ENCODE peak calls at places on chromosomes 2 and 18, in four cellular contexts. L is GM23248, Z is HCT116, T is GM23338. A is an unnamed sample. For H3K9me2, the result is how much of the 10 kb centered on the place peaks cover.

GRCh38 chr18:79818036-79818435 is 20.3 kb downstream of the KCNG2 start:
- DNase-seq in L (peak), T (no peak), Z (no peak), A (peak)

GRCh38 chr18:21600526-21601410 is at the start of gene ESCO1:
- DNase-seq in L (peak), T (peak), Z (peak), A (peak)

GRCh38 chr18:43620936-43621335 is 343.6 kb upstream of the SYT4 start:
- DNase-seq in L (peak), T (peak), Z (no peak), A (peak)

GRCh38 chr2:217875138-217875537 is 127.7 kb downstream of the TNS1 start:
- DNase-seq in Z (no peak), L (peak), T (no peak), A (no peak)

GRCh38 chr2:11069566-11070185 is 85.6 kb upstream of the SLC66A3 start:
- DNase-seq in T (no peak), Z (no peak), L (no peak), A (no peak)

GRCh38 chr2:25417715-25418369 is 76.1 kb upstream of the DNMT3A start:
- DNase-seq in Z (peak), T (no peak), L (no peak), A (no peak)

GRCh38 chr18:24446453-24446852 is 14.0 kb upstream of the HRH4 start:
- DNase-seq in T (no peak), L (no peak), Z (no peak), A (no peak)

GRCh38 chr2:85584354-85584856 is at the start of gene VAMP5:
- DNase-seq in T (peak), Z (no peak), L (peak), A (no peak)

GRCh38 chr2:96815326-96816126 is 542 bp upstream of the CNNM3 start:
- DNase-seq in T (peak), L (peak), Z (no peak), A (peak)

GRCh38 chr2:205590759-205591158 is 91.5 kb upstream of the NRP2 start:
- DNase-seq in L (peak), T (no peak), Z (no peak), A (peak)

GRCh38 chr2:215626812-215627281 is 191.0 kb upstream of the FN1 start:
- DNase-seq in Z (no peak), L (no peak), T (peak), A (no peak)

GRCh38 chr18:57844319-57844718 is 41.2 kb upstream of the ATP8B1 start:
- DNase-seq in T (no peak), L (no peak), Z (no peak), A (no peak)

GRCh38 chr2:156334496-156335478 is 2.3 kb upstream of the NR4A2 start:
- DNase-seq in L (peak), T (peak), Z (peak), A (peak)

GRCh38 chr18:2511451-2511850 is 59.9 kb downstream of the METTL4 start:
- DNase-seq in L (no peak), Z (no peak), T (no peak), A (no peak)

GRCh38 chr2:25252291-25253152 is 84.1 kb upstream of the POMC start:
- DNase-seq in T (peak), L (peak), Z (no peak), A (peak)

GRCh38 chr2:23756593-23757292 is 170.2 kb downstream of the ATAD2B start:
- DNase-seq in L (no peak), Z (no peak), T (no peak), A (no peak)

GRCh38 chr2:211534655-211535054 is 978.3 kb downstream of the CPS1 start:
- DNase-seq in Z (no peak), L (no peak), T (peak), A (no peak)

GRCh38 chr2:66030553-66030952 is 404.4 kb upstream of the MEIS1 start:
- DNase-seq in L (peak), T (peak), Z (peak), A (peak)

GRCh38 chr2:237732790-237733349 is 65.7 kb upstream of the RBM44 start:
- DNase-seq in L (no peak), T (peak), Z (no peak), A (no peak)

GRCh38 chr2:57549642-57550102 is 496.9 kb upstream of the VRK2 start:
- DNase-seq in L (peak), T (peak), Z (peak), A (peak)

GRCh38 chr2:228699400-228699799 is 517.9 kb upstream of the SPHKAP start:
- DNase-seq in T (no peak), L (peak), Z (no peak), A (peak)

GRCh38 chr2:200494048-200494447 is 15.8 kb downstream of the KCTD18 start:
- DNase-seq in T (no peak), Z (no peak), L (no peak), A (no peak)

GRCh38 chr2:35168351-35168750 is 1187.2 kb upstream of the CRIM1 start:
- DNase-seq in L (no peak), T (peak), Z (no peak), A (peak)

GRCh38 chr18:3493501-3494244 is 43.7 kb downstream of the TGIF1 start:
- DNase-seq in Z (no peak), L (no peak), T (no peak), A (no peak)

GRCh38 chr2:45707661-45708060 is 56.2 kb downstream of the PRKCE start:
- DNase-seq in Z (no peak), T (no peak), L (peak), A (no peak)

GRCh38 chr2:25809646-25810045 is 68.6 kb downstream of the ASXL2 start:
- DNase-seq in T (no peak), Z (no peak), L (no peak), A (no peak)

GRCh38 chr2:157875720-157876065 is 437 bp downstream of the ACVR1 start:
- DNase-seq in L (peak), Z (no peak), T (peak), A (peak)

GRCh38 chr18:42586603-42587002 is 528.9 kb downstream of the RIT2 start:
- DNase-seq in L (no peak), Z (no peak), T (peak), A (no peak)

GRCh38 chr2:19337202-19337601 is 21.2 kb downstream of the OSR1 start:
- DNase-seq in L (no peak), T (no peak), Z (no peak), A (no peak)

GRCh38 chr18:62963522-62963921 is 248.2 kb downstream of the PHLPP1 start:
- DNase-seq in T (peak), L (no peak), Z (no peak), A (no peak)

GRCh38 chr18:62964432-62964831 is 249.1 kb downstream of the PHLPP1 start:
- DNase-seq in L (no peak), Z (no peak), T (no peak), A (no peak)

GRCh38 chr18:62967089-62967488 is 251.7 kb downstream of the PHLPP1 start:
- DNase-seq in Z (no peak), L (no peak), T (no peak), A (no peak)
- H3K9me2 ChIP-seq in Z (under half), L (under half), T (under half), A (under half)

GRCh38 chr2:175931751-175932295 is 70.2 kb downstream of the LNPK start:
- DNase-seq in T (no peak), Z (no peak), L (peak), A (no peak)
- H3K27ac ChIP-seq in T (no peak), Z (no peak), L (peak), A (no peak)

DNA sequence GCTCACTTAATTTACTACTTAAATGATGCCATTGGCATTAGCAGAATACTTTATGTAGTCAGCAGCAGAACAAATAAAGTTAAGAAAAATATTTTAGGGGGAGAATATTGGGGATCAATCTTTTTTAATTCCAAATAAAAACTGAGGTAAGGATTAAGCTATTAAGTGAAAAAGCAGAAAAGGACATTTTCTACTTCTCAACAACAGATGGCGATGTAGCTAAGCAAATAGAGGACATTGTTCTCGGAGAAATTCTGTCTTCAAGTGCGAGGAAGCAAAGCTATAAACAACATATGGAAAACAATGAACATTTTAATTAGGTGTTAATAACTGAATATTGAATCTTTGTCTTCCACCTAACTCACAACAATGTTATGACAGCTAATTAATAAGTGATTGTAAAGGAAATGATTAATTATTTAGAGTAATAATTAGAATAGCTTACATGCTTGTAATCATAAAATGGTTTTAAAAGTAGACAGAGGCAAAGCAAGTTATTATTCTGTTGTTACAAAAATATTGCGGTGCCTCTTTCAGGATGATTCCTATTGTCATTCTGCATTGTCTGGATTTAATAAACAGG is 32.8 kb upstream of the CCDC93 start:
- DNase-seq in Z (peak), L (peak), T (peak), A (peak)
- H3K4me2 ChIP-seq in Z (peak), L (peak), T (no peak), A (peak)

DNA sequence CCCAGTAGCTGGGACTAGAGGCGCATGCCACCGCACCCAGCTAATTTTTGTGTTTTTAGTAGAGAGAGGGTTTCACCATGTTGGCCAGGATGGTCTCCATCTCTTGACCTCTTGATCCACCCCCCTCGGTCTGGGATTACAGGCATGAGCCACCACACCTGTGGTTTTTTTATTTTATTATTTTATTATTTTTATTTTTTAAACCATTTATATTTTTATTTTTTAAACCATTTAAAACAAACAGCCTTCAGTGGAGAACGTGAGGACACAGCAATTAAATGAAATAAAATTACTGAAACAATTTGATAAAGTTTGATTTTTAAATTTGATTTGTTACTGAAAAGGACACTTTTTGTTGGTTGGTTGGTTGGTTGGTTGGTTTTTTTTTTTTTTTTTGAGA is 181.0 kb downstream of the AGAP1 start:
- DNase-seq in L (no peak), T (no peak), Z (no peak), A (no peak)
- H3K9me2 ChIP-seq in L (under half), T (under half), Z (under half), A (under half)

GRCh38 chr2:67888351-67889005 is 174.3 kb downstream of the C1D start:
- DNase-seq in L (no peak), T (no peak), Z (no peak), A (no peak)
- H3K27ac ChIP-seq in L (no peak), T (no peak), Z (no peak), A (no peak)

GRCh38 chr18:63511285-63511684 is 30.9 kb upstream of the SERPINB12 start:
- DNase-seq in L (no peak), Z (peak), T (peak), A (peak)

GRCh38 chr18:63506336-63506646 is 29.5 kb downstream of the SERPINB5 start:
- DNase-seq in Z (no peak), L (no peak), T (no peak), A (no peak)

GRCh38 chr18:63514326-63514725 is 27.8 kb upstream of the SERPINB12 start:
- DNase-seq in L (no peak), T (peak), Z (no peak), A (no peak)

GRCh38 chr18:63505566-63506335 is 29.0 kb downstream of the SERPINB5 start:
- DNase-seq in L (peak), Z (peak), T (peak), A (peak)

GRCh38 chr18:63508634-63509033 is 31.9 kb downstream of the SERPINB5 start:
- DNase-seq in L (no peak), Z (no peak), T (no peak), A (no peak)
- H3K4me2 ChIP-seq in L (no peak), Z (no peak), T (no peak), A (no peak)

GRCh38 chr18:67475673-67476072 is 40.8 kb downstream of the DSEL start:
- DNase-seq in Z (no peak), L (peak), T (no peak), A (no peak)

GRCh38 chr18:67478249-67478648 is 38.3 kb downstream of the DSEL start:
- DNase-seq in L (no peak), Z (no peak), T (no peak), A (no peak)

GRCh38 chr18:67477522-67477921 is 39.0 kb downstream of the DSEL start:
- DNase-seq in T (no peak), Z (no peak), L (no peak), A (no peak)

DNA sequence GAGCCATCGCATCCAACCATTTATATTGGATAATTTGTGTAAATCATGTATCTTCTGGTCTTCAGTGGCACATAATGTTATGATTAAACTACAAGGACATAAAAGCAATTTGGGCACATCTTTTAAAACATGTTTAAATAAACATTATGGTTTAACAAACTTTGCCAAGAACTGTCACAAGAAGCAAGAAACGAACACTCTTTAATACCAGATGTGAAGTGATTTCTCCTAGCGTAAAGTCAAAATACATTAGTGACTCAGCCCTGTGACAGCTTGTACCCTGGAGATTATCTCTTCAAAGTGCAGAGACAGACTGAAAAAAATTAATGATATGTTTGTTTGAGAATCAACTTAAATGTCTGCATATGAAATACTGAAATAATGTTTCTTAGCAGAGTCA is 39.9 kb downstream of the DSEL start:
- DNase-seq in T (no peak), Z (no peak), L (no peak), A (no peak)
- H3K9me2 ChIP-seq in T (under half), Z (under half), L (under half), A (under half)

GRCh38 chr18:35454803-35455202 is 43.0 kb downstream of the INO80C start:
- DNase-seq in L (no peak), Z (no peak), T (no peak), A (no peak)
- H3K27ac ChIP-seq in L (no peak), Z (no peak), T (no peak), A (no peak)

GRCh38 chr2:169579044-169579443 is 5.1 kb upstream of the PPIG start:
- DNase-seq in Z (no peak), L (no peak), T (no peak), A (no peak)

GRCh38 chr2:169584005-169584877 is at the start of gene PPIG:
- DNase-seq in Z (peak), L (peak), T (peak), A (peak)

GRCh38 chr2:169585673-169586072 is 1.5 kb downstream of the PPIG start:
- DNase-seq in L (peak), Z (no peak), T (no peak), A (no peak)

GRCh38 chr2:169583494-169583893 is 657 bp upstream of the PPIG start:
- DNase-seq in T (no peak), L (no peak), Z (no peak), A (no peak)
- H3K4me2 ChIP-seq in T (no peak), L (no peak), Z (peak), A (no peak)

A was measured in PC-3.